ENCODE peak calls at places on chromosomes 12 and 14, in ten cellular contexts. E, U, H, O, J, V, B, Z, C and R are unnamed samples.

GRCh38 chr12:59973515-59973914 is 377.7 kb downstream of the SLC16A7 start:
- DNase-seq in E (no peak), U (no peak), H (no peak), O (no peak), J (no peak), V (no peak), B (no peak), Z (no peak), C (no peak), R (no peak)

GRCh38 chr12:122979001-122979907 is 1.2 kb upstream of the ARL6IP4 start:
- DNase-seq in E (no peak), U (peak; percentile 94), H (peak; percentile 35), O (peak; percentile 20), J (no peak), V (no peak), B (no peak), Z (no peak), C (no peak), R (peak; percentile 57)

GRCh38 chr12:125228519-125229260 is 163.5 kb downstream of the AACS start:
- DNase-seq in E (no peak), U (no peak), H (no peak), O (no peak), J (no peak), V (no peak), B (no peak), Z (no peak), C (no peak), R (no peak)

GRCh38 chr14:85223667-85224066 is 306.3 kb upstream of the FLRT2 start:
- DNase-seq in E (no peak), U (no peak), H (no peak), O (no peak), J (no peak), V (no peak), B (no peak), Z (no peak), C (no peak), R (no peak)

GRCh38 chr12:123431951-123432886 is 4.3 kb downstream of the RILPL2 start:
- DNase-seq in E (no peak), U (peak; percentile 62), H (no peak), O (no peak), J (no peak), V (no peak), B (peak; percentile 47), Z (no peak), C (no peak), R (no peak)

GRCh38 chr14:44029933-44030332 is 477.1 kb downstream of the FSCB start:
- DNase-seq in E (no peak), U (no peak), H (no peak), O (no peak), J (no peak), V (no peak), B (no peak), Z (no peak), C (no peak), R (peak; percentile 28)

GRCh38 chr12:67531051-67531450 is 117.5 kb upstream of the DYRK2 start:
- DNase-seq in E (no peak), U (no peak), H (no peak), O (no peak), J (no peak), V (no peak), B (no peak), Z (no peak), C (no peak), R (no peak)

GRCh38 chr14:101075801-101076413 is 172.4 kb upstream of the RTL1 start:
- DNase-seq in E (no peak), U (no peak), H (no peak), O (no peak), J (peak; percentile 55), V (no peak), B (no peak), Z (peak; percentile 15), C (no peak), R (no peak)

GRCh38 chr12:110010853-110011835 is 11.9 kb downstream of the ANKRD13A start:
- DNase-seq in E (no peak), U (no peak), H (no peak), O (no peak), J (no peak), V (no peak), B (peak; percentile 76), Z (no peak), C (no peak), R (no peak)

GRCh38 chr12:110012137-110012536 is 12.9 kb downstream of the ANKRD13A start:
- DNase-seq in E (no peak), U (no peak), H (no peak), O (peak; percentile 79), J (no peak), V (no peak), B (peak; percentile 80), Z (no peak), C (no peak), R (no peak)

GRCh38 chr12:110007874-110008273 is 8.6 kb downstream of the ANKRD13A start:
- DNase-seq in E (no peak), U (no peak), H (no peak), O (no peak), J (no peak), V (no peak), B (no peak), Z (no peak), C (no peak), R (no peak)

GRCh38 chr12:110015132-110015531 is 15.9 kb downstream of the ANKRD13A start:
- DNase-seq in E (no peak), U (no peak), H (no peak), O (no peak), J (no peak), V (no peak), B (peak; percentile 59), Z (no peak), C (no peak), R (no peak)

GRCh38 chr12:110012659-110013058 is 13.4 kb downstream of the ANKRD13A start:
- DNase-seq in E (no peak), U (peak; percentile 72), H (no peak), O (no peak), J (no peak), V (no peak), B (no peak), Z (no peak), C (no peak), R (no peak)
- H3K4me1 ChIP-seq in E (no peaks in the 10 kb centered on the region), U (peaks cover 10% of the 10 kb centered on the region), H (peaks cover 3% of the 10 kb centered on the region), O (no peaks in the 10 kb centered on the region), J (no peaks in the 10 kb centered on the region), V (peaks cover 5% of the 10 kb centered on the region), B (peaks cover 68% of the 10 kb centered on the region), Z (no peaks in the 10 kb centered on the region), C (no peaks in the 10 kb centered on the region), R (no peaks in the 10 kb centered on the region)

DNA sequence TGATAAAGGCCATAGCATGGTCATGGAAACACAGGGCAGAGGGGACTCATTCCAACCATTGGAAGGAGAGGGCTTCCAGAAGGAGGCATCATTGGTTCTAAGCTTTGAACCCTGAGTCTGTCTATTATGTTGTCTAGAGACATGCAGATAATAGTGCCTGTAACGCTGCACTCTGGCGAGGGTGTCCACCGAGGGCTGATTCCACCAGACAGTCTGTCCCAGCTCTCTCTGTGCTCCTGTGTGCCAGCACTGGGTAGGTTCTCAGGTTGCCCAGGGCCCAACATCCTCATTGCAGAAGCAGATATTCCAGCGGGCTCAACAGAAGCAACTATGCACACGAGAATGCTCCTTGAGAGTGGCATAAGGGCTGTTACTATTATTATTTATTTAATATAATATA is 18.7 kb upstream of the CLMN start:
- DNase-seq in E (no peak), U (no peak), H (no peak), O (no peak), J (no peak), V (no peak), B (no peak), Z (no peak), C (no peak), R (no peak)
- H3K4me1 ChIP-seq in E (no peaks in the 10 kb centered on the region), U (no peaks in the 10 kb centered on the region), H (no peaks in the 10 kb centered on the region), O (no peaks in the 10 kb centered on the region), J (no peaks in the 10 kb centered on the region), V (peaks cover 16% of the 10 kb centered on the region), B (no peaks in the 10 kb centered on the region), Z (peaks cover 14% of the 10 kb centered on the region), C (no peaks in the 10 kb centered on the region), R (peaks cover 4% of the 10 kb centered on the region)

GRCh38 chr14:104930526-104931322 is 6.0 kb downstream of the PLD4 start:
- DNase-seq in E (no peak), U (peak; percentile 88), H (no peak), O (no peak), J (no peak), V (peak; percentile 7), B (no peak), Z (no peak), C (no peak), R (peak; percentile 46)

GRCh38 chr14:104932676-104933631 is 8.3 kb downstream of the PLD4 start:
- DNase-seq in E (peak; percentile 88), U (peak; percentile 100), H (peak; percentile 86), O (peak; percentile 80), J (peak; percentile 81), V (peak; percentile 88), B (peak; percentile 47), Z (peak; percentile 73), C (peak; percentile 93), R (peak; percentile 97)

GRCh38 chr14:104931323-104931770 is 6.7 kb downstream of the PLD4 start:
- DNase-seq in E (no peak), U (peak; percentile 86), H (no peak), O (no peak), J (no peak), V (no peak), B (no peak), Z (no peak), C (no peak), R (no peak)

GRCh38 chr14:104933721-104934379 is 9.2 kb downstream of the PLD4 start:
- DNase-seq in E (no peak), U (peak; percentile 88), H (no peak), O (no peak), J (no peak), V (peak; percentile 12), B (no peak), Z (no peak), C (peak; percentile 51), R (no peak)

DNA sequence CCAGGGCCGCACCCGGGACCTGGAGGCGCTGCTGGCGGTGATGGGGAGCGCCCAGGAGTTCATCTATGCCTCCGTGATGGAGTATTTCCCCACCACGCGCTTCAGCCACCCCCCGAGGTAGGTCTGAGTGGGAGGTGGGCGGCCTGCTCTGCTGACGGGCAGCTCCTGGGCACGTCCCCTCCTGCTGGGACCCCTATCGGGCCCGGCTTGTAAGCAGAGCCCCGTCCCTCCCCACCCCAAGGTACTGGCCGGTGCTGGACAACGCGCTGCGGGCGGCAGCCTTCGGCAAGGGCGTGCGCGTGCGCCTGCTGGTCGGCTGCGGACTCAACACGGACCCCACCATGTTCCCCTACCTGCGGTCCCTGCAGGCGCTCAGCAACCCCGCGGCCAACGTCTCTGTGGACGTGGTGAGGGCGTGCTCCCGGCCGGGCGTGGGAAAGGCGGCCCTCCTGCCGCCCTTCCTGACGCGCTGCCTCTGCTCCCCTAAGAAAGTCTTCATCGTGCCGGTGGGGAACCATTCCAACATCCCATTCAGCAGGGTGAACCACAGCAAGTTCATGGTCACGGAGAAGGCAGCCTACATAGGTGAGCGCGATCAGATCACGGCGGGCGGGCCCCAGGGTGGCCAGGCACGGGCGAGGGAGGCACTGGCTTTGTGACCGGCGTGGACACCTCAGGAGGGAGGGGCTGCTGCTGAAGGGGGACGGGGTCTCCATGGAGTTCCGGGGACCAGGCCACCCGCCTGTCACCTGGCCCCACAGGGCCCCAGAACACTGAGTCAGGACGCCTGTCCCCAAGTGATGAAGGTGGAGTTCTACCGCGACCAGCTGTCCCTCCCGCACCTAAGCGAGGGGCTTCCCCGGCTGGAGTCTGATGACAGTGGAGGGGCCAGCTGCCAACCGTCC is 7.3 kb downstream of the PLD4 start:
- DNase-seq in E (peak; percentile 47), U (peak; percentile 42), H (no peak), O (no peak), J (no peak), V (peak; percentile 15), B (no peak), Z (peak; percentile 19), C (peak; percentile 48), R (peak; percentile 69)
- H3K4me1 ChIP-seq in E (peaks cover 31% of the 10 kb centered on the region), U (no peaks in the 10 kb centered on the region), H (peaks cover 4% of the 10 kb centered on the region), O (no peaks in the 10 kb centered on the region), J (no peaks in the 10 kb centered on the region), V (peaks cover 21% of the 10 kb centered on the region), B (peaks cover 13% of the 10 kb centered on the region), Z (peaks cover 21% of the 10 kb centered on the region), C (no peaks in the 10 kb centered on the region), R (no peaks in the 10 kb centered on the region)

DNA sequence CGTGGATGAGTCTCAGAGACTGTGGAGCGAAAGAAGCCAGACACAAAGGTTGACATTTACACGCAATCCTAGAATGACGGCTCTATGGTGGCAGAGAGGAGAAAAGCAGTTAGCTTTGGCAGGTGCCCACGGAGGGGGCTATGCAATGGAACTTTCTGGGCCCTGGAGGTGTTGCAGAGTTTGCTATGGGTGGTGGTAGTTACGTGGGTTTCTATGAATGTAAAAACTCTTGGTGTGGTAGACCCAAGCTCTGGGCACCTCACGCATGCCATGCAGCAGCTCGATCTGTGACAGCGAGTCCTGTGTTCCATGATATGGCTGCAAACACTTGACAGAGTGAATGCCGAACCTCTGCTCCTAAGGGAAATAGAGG is 5.0 kb upstream of the INF2 start:
- DNase-seq in E (no peak), U (peak; percentile 80), H (no peak), O (no peak), J (no peak), V (no peak), B (no peak), Z (no peak), C (no peak), R (peak; percentile 28)
- H3K4me1 ChIP-seq in E (peaks cover 29% of the 10 kb centered on the region), U (peaks cover 33% of the 10 kb centered on the region), H (peaks cover 19% of the 10 kb centered on the region), O (no peaks in the 10 kb centered on the region), J (no peaks in the 10 kb centered on the region), V (peaks cover 66% of the 10 kb centered on the region), B (peaks cover 53% of the 10 kb centered on the region), Z (peaks cover 61% of the 10 kb centered on the region), C (no peaks in the 10 kb centered on the region), R (peaks cover 15% of the 10 kb centered on the region)